ENCODE peak calls at places on chromosomes 7 and 10, in four cellular contexts. K is A549, R is H1, Z is K562. N is an unnamed sample.

GRCh38 chr7:39399976-39400375 is 166.2 kb upstream of the YAE1 start:
- DNase-seq in K (no peak), R (no peak), Z (no peak), N (no peak)

GRCh38 chr7:127154101-127154500 is 98.6 kb downstream of the GRM8 start:
- DNase-seq in K (no peak), R (no peak), Z (no peak), N (no peak)

GRCh38 chr10:73969224-73969811 is 28.6 kb upstream of the VCL start:
- DNase-seq in K (no peak), R (no peak), Z (no peak), N (no peak)

GRCh38 chr10:19200211-19200610 is 151.6 kb downstream of the MALRD1 start:
- DNase-seq in K (no peak), R (no peak), Z (no peak), N (no peak)

GRCh38 chr7:155526225-155526624 is 20.1 kb downstream of the CNPY1 start:
- DNase-seq in K (no peak), R (no peak), Z (no peak), N (no peak)

GRCh38 chr10:81866753-81867152 is 8.2 kb upstream of the NRG3 start:
- DNase-seq in K (no peak), R (no peak), Z (no peak), N (no peak)

GRCh38 chr7:7554021-7554432 is 12.7 kb upstream of the MIOS start:
- DNase-seq in K (no peak), R (no peak), Z (no peak), N (no peak)

GRCh38 chr7:55573234-55573504 is 867 bp upstream of the VOPP1 start:
- DNase-seq in K (no peak), R (no peak), Z (no peak), N (no peak)

DNA sequence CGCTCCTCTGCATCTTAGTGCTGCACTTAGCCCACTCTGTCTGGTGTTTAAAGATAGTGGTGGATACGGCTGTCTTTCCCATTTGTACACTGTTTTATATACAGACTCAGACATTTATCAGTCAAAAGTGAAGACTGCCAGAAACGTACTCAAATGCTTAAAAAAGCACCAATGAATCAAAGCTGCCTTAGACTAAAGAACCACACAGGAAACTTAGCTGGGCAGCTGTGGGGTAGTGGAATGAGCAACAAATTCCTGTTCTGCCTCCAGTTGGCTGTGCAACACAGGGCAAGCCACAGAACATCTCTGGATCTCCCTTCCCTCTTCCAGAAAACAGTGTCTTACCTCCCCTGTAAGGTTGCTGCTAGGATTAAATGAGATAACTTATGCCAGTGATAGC is 76.0 kb downstream of the ATXN7L1 start:
- DNase-seq in K (no peak), R (no peak), Z (no peak), N (no peak)
- TF ChIP-seq CEBPB in K (no peak), R (no peak), Z (no peak), N (no peak)

GRCh38 chr7:79434098-79434497 is 19.4 kb downstream of the MAGI2 start:
- DNase-seq in K (no peak), R (no peak), Z (no peak), N (no peak)
- TF ChIP-seq PHF8 in K (no peak), R (no peak), Z (no peak), N (no peak)

GRCh38 chr10:84588971-84589370 is 260.6 kb downstream of the CCSER2 start:
- DNase-seq in K (no peak), R (no peak), Z (no peak), N (no peak)
- TF ChIP-seq CEBPB in K (no peak), R (no peak), Z (no peak), N (no peak)

DNA sequence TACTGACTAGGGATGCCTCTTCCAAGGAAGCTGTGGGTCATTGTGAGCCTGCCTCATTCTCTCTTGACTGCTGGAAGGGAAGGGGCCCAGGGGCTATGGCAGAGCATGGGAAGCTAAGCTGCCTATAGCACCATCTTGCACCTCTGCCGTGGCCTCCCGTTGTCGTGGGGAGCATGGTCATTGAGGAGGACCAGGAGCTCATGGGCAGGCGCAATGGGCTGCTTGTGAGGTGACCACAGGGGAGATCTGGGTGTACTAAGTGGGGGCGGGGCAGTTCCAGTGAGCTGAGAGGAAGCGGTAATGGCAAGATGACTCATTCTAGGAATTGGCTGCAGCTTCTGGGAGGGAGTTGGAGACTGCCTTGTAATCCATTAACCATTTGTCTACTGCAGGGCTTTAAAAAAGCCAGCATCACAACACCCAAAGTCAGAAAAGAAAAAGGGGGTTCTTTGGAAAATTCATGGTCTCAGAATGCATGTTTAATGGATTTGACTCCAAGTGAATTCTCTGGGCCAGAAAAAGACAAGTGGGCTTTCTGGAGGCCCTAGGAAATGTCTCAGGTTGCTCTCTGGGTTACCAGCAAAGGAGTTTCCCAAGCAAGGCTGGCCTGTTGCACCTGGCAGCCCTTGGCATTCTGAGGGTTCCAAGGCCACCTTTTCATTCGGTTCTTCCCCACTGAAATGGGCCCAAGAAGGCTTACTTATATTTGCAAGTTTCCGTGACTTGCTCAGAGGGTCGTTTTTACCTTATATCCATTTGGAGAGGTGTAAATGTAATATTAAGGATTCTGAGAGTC is 3.6 kb downstream of the DUSP5 start:
- DNase-seq in K (peak), R (no peak), Z (peak), N (peak)
- TF ChIP-seq PHF8 in K (no peak), R (no peak), Z (peak), N (no peak)

DNA sequence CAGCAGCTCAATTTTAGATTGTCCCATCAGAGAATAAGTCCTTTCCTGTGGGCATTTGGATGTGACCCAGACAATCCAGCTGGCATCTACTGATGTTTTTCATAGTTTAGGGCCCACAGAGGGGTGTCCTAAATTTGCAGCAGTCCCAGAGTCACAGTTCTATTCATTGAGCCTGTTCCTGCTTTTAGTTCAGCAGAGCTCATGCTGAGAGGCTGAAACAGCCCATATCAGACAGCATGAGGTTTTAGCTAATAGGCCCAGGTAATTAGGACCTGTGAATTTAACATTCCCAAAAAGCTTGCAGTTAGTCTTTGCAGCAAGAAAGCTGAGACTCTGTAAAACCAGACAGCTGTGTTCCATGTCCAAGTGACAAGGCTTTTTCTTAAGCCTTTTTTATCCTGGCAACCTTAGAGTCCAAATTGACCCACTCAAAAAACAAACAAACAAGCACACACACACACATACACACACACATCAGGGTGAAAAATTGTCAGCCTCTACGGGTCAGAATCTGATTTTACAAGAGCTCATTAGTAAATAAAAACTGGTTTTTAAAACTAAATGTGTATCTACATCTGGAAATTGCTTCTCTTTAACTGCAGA is 33.8 kb downstream of the ANKIB1 start:
- DNase-seq in K (no peak), R (no peak), Z (no peak), N (no peak)
- TF ChIP-seq CEBPB in K (no peak), R (no peak), Z (no peak), N (no peak)

N was measured in HepG2.